ENCODE peak calls at places on chromosomes 13 and 19, in four cellular contexts. I is HepG2, S is SK-N-SH, A is K562. C is an unnamed sample.

GRCh38 chr19:867301-867793 is 7.9 kb downstream of the CFD start:
- DNase-seq in I (no peak), S (no peak), A (no peak), C (no peak)

GRCh38 chr19:32345261-32346207 is at the start of gene ZNF507:
- DNase-seq in I (peak), S (peak), A (peak), C (peak)

GRCh38 chr13:78596701-78597550 is 6.4 kb downstream of the POU4F1 start:
- DNase-seq in I (no peak), S (no peak), A (no peak), C (no peak)

GRCh38 chr13:80339578-80339840 is 1.4 kb downstream of the SPRY2 start:
- DNase-seq in I (no peak), S (peak), A (peak), C (no peak)

GRCh38 chr19:58296086-58296485 is 9.1 kb upstream of the ERVK3-1 start:
- DNase-seq in I (no peak), S (no peak), A (no peak), C (no peak)

GRCh38 chr19:47100290-47100689 is 13.3 kb downstream of the ZC3H4 start:
- DNase-seq in I (no peak), S (no peak), A (no peak), C (no peak)

GRCh38 chr13:93984876-93985275 is 494.6 kb downstream of the DCT start:
- DNase-seq in I (no peak), S (no peak), A (no peak), C (no peak)

GRCh38 chr13:113947321-113948033 is 26.4 kb downstream of the C13orf46 start:
- DNase-seq in I (no peak), S (no peak), A (peak), C (peak)

GRCh38 chr13:100529666-100530065 is 58.9 kb downstream of the GGACT start:
- DNase-seq in I (no peak), S (no peak), A (no peak), C (no peak)

GRCh38 chr19:29663861-29664752 is 1.2 kb upstream of the PLEKHF1 start:
- DNase-seq in I (no peak), S (no peak), A (no peak), C (no peak)

GRCh38 chr13:113451951-113452421 is 1.3 kb downstream of the ADPRHL1 start:
- DNase-seq in I (no peak), S (no peak), A (no peak), C (no peak)

GRCh38 chr13:62320129-62320724 is 904.6 kb upstream of the PCDH20 start:
- DNase-seq in I (peak), S (peak), A (no peak), C (peak)

GRCh38 chr19:55486043-55486970 is 1.3 kb downstream of the NAT14 start:
- DNase-seq in I (no peak), S (peak), A (no peak), C (no peak)

GRCh38 chr19:50803633-50804419 is 13.6 kb downstream of the ACP4 start:
- DNase-seq in I (no peak), S (peak), A (peak), C (no peak)

GRCh38 chr13:79711631-79712030 is 230.7 kb downstream of the NDFIP2 start:
- DNase-seq in I (no peak), S (no peak), A (no peak), C (no peak)

GRCh38 chr19:36547001-36547732 is 19.1 kb upstream of the ZNF260 start:
- DNase-seq in I (no peak), S (no peak), A (no peak), C (peak)

GRCh38 chr13:85093808-85094207 is 705.4 kb downstream of the SLITRK6 start:
- DNase-seq in I (no peak), S (no peak), A (no peak), C (no peak)

GRCh38 chr13:110949116-110949515 is 34.2 kb upstream of the ANKRD10 start:
- DNase-seq in I (no peak), S (no peak), A (no peak), C (no peak)

GRCh38 chr13:110946171-110946570 is 31.3 kb upstream of the ANKRD10 start:
- DNase-seq in I (no peak), S (no peak), A (no peak), C (no peak)

GRCh38 chr13:110942248-110942981 is 27.5 kb upstream of the ANKRD10 start:
- DNase-seq in I (no peak), S (no peak), A (no peak), C (no peak)

GRCh38 chr13:110944968-110945952 is 30.4 kb upstream of the ANKRD10 start:
- DNase-seq in I (no peak), S (no peak), A (no peak), C (no peak)

DNA sequence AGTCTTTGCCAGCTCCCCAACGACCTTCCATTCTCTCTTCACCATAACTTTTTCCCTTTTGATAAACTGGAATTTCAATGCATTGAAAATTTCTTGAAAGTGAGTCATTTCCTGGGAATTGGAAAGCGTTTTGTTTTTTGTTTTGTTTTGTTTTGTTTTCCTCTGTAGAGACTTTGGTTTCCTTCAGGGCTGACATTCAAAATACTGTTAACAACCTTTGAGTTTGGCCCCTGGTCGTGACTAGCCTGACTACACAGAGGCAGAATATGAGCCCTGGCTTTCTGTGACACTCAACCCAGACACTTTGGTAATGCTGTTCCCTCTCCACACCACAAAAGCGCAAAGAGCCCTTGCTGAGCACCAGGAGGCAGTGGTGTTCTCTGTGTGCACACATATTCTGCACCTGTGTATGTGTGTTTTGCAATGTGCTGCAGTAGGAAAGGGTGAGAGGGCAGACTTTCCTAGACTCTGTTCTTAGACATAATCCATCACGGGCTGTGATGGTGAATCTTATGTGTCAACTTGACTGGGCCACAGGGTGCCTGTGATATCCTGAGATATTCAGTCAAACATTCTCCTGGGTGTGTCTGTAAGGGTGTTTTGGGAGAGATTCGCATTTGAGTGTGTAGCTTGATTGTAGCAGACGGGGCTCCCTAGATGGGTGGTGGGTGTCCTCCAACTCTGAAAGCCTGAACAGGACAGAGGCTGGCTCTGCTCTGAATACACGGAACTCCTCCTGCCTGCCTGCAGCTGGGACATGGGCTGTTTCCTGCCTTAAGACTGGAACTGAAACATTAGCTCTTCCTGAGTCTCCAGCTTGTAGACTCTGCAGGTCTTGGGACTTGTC is 29.5 kb upstream of the ANKRD10 start:
- DNase-seq in I (peak), S (peak), A (peak), C (peak)
- TF ChIP-seq JUND in I (no peak), S (no peak), A (no peak), C (no peak)

GRCh38 chr19:45500918-45501729 is 2.9 kb downstream of the PPM1N start:
- DNase-seq in I (no peak), S (peak), A (no peak), C (no peak)

GRCh38 chr19:45501730-45502014 is 3.4 kb downstream of the PPM1N start:
- DNase-seq in I (no peak), S (peak), A (peak), C (no peak)

GRCh38 chr19:45497791-45498190 is 452 bp upstream of the PPM1N start:
- DNase-seq in I (no peak), S (no peak), A (no peak), C (no peak)

GRCh38 chr19:45498411-45499195 is at the start of gene PPM1N:
- DNase-seq in I (no peak), S (no peak), A (peak), C (no peak)

DNA sequence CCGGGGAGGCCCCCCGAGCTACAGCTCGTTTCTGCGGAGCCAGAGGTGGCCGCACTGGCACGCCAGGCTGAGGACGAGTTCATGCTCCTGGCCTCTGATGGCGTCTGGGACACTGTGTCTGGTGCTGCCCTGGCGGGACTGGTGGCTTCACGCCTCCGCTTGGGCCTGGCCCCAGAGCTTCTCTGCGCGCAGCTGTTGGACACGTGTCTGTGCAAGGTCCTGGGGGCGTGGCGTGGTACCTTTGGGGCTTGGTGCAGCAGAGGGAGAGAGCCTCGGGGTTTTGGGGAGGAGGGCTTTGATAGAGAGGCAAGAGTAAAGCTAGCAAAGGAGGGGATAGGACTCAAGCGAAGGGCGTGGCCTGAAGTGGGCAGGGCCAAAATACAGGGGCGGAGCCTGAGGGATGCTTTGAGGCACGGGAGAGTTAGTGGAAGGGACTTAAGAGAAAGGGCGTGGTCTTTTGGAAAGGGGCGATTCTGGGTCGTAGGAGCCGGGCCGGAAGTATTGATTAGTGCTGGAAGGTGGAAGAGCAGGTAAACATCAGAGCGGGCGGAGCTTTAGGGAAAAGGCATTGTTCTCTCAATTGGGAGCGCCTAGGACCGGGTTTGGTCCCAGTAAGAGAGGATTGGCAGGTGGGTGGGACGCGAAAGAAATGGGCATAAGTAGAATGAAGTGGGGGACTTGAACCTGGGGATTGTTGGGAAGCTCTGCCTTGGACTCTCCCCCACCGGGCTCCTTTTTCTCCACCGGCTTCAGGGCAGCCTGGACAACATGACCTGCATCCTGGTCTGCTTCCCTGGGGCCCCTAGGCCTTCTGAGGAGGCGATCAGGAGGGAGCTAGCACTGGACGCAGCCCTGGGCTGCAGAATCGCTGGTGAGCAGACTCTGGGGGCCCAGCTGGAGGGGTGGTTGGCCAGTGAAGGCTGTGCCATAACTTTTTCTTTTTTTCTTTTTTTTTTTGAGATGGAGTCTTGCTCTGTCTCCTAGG is 1.2 kb downstream of the PPM1N start:
- DNase-seq in I (no peak), S (peak), A (peak), C (no peak)
- TF ChIP-seq JUND in I (no peak), S (no peak), A (no peak), C (no peak)

DNA sequence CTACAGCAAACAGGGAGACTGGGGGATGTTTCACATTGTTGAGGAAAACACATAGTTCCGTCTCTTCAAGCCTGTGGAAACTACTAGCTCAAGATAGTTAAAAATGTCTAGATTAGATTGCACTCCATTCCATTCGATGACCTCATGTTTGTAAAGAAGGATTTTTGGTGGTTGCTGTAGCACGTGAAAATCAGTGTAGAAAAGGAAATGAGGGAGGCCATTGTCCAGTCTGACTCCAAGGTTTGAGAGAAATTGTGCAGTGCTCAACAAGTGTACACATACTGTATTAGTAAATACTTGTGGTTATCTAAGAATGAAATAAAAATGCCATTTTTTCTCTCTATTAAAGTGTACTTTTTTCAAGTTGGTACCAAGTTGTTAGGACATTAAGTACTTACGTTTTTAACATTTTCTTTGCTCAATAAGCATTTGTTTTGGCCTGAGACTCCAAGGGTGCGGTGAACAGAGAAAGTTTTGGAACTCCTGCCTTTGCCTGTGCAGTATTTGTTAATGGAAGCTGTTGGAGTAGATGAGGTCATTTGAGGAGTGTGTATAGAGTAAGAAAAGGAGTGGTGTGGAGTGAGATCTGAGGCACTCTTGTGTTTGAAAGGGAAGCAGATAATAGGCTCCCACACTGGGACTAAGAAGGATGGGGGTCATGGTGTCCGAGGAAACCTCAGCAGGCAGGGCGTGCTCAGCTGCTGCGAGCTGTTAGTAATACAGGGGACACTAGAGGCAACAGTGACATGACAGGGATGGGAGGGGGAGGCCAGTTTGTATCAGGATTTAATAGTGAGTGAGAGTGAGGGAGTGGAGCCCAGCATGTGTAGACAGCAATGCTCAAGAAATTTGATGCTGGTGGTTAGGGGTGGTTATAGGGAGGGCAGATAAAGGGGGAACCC is 4.4 kb downstream of the WASF3 start:
- DNase-seq in I (peak), S (peak), A (no peak), C (no peak)
- TF ChIP-seq JUND in I (no peak), S (no peak), A (no peak), C (no peak)

DNA sequence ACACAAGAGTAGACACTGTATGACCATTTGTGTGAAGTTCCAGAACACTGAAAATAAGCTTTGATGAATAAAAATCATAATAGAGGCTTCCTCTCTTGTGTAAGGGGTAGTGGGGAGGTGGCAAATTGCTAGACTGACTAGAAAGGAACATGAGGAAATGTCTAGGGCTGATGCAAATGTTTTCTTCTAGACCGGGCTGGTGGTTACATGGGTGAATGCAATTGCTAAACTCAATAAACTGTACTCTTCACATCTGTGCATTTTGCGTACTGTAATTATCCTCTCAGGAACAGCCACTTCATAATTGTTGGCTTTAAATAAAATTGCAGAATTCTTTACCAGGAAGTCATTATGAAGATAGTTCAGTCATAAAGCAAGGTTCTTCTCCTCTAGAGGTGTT is 5.2 kb upstream of the KBTBD7 start:
- DNase-seq in I (no peak), S (no peak), A (no peak), C (no peak)
- TF ChIP-seq JUND in I (no peak), S (no peak), A (no peak), C (no peak)

GRCh38 chr19:2722541-2723344 is 1.6 kb upstream of the DIRAS1 start:
- DNase-seq in I (no peak), S (peak), A (peak), C (peak)
- TF ChIP-seq JUND in I (no peak), S (no peak), A (peak), C (no peak)

GRCh38 chr13:47211106-47211505 is 314.3 kb upstream of the HTR2A start:
- DNase-seq in I (no peak), S (no peak), A (no peak), C (no peak)

GRCh38 chr13:47218611-47219010 is 321.8 kb upstream of the HTR2A start:
- DNase-seq in I (no peak), S (no peak), A (no peak), C (no peak)

GRCh38 chr13:47216176-47216822 is 319.4 kb upstream of the HTR2A start:
- DNase-seq in I (no peak), S (no peak), A (no peak), C (no peak)

GRCh38 chr13:47213057-47213456 is 316.2 kb upstream of the HTR2A start:
- DNase-seq in I (no peak), S (no peak), A (no peak), C (no peak)

GRCh38 chr13:47215741-47216140 is 318.9 kb upstream of the HTR2A start:
- DNase-seq in I (no peak), S (no peak), A (no peak), C (no peak)
- TF ChIP-seq JUND in I (no peak), S (peak), A (no peak), C (no peak)

GRCh38 chr19:44577566-44577874 is 35.8 kb upstream of the IGSF23 start:
- DNase-seq in I (no peak), S (no peak), A (no peak), C (no peak)

GRCh38 chr19:44579663-44580365 is 33.5 kb upstream of the IGSF23 start:
- DNase-seq in I (no peak), S (no peak), A (no peak), C (no peak)

GRCh38 chr19:44575116-44575700 is 38.2 kb upstream of the IGSF23 start:
- DNase-seq in I (no peak), S (no peak), A (no peak), C (no peak)

GRCh38 chr19:44574201-44574950 is 39.0 kb upstream of the IGSF23 start:
- DNase-seq in I (no peak), S (no peak), A (no peak), C (no peak)

GRCh38 chr19:44576843-44577565 is 36.4 kb upstream of the IGSF23 start:
- DNase-seq in I (peak), S (peak), A (peak), C (no peak)
- TF ChIP-seq JUND in I (no peak), S (no peak), A (no peak), C (no peak)

GRCh38 chr19:7515471-7516226 is at the start of gene ZNF358:
- DNase-seq in I (peak), S (peak), A (peak), C (peak)
- TF ChIP-seq JUND in I (no peak), S (no peak), A (no peak), C (no peak)

C was measured in T47D.